ENCODE peak calls at places on chromosomes 6 and 20, in eight cellular contexts. W is naive thymus-derived CD8-positive, alpha-beta T cell; D is heart left ventricle; E is activated T-cell treated with anti-CD3 and anti-CD28 coated beads, Interleukin-2, amount 50 U/mL, for 4 hours; N is lung microvascular endothelial cell; L is kidney glomerular epithelial cell; Z is AG10803; X is lower lobe of right lung. H is an unnamed sample.

GRCh38 chr6:5158191-5158590 is 73.0 kb downstream of the PPP1R3G start:
- DNase-seq in L (no peak), W (no peak), Z (no peak), X (no peak), N (no peak), E (no peak), D (no peak), H (no peak)

GRCh38 chr20:36861875-36862801 is 13.8 kb upstream of the TLDC2 start:
- DNase-seq in E (no peak), D (peak; percentile 94), N (peak; percentile 73), W (no peak), Z (peak; percentile 82), L (peak; percentile 57), X (peak; percentile 77), H (no peak)

GRCh38 chr6:68635706-68636513 is 828 bp downstream of the ADGRB3 start:
- DNase-seq in X (no peak), W (no peak), L (no peak), Z (no peak), N (peak; percentile 6), D (peak; percentile 47), E (no peak), H (no peak)

GRCh38 chr6:149046822-149047246 is 270.7 kb upstream of the TAB2 start:
- DNase-seq in Z (peak; percentile 58), E (no peak), X (no peak), N (no peak), L (no peak), W (no peak), D (no peak), H (no peak)

GRCh38 chr6:15533379-15534044 is 129.3 kb downstream of the DTNBP1 start:
- DNase-seq in X (no peak), Z (no peak), E (no peak), N (no peak), L (no peak), D (no peak), W (no peak), H (no peak)

GRCh38 chr20:57620274-57620990 is at the start of gene ZBP1:
- DNase-seq in Z (no peak), N (no peak), D (peak; percentile 23), X (peak; percentile 69), L (no peak), W (peak; percentile 46), E (peak; percentile 33), H (peak; percentile 43)

GRCh38 chr6:73293331-73293730 is 30.3 kb upstream of the KHDC1 start:
- DNase-seq in W (no peak), Z (no peak), X (no peak), L (no peak), E (no peak), D (no peak), N (no peak), H (no peak)

GRCh38 chr6:1406306-1407058 is 17.1 kb downstream of the FOXF2 start:
- DNase-seq in X (no peak), L (no peak), W (no peak), E (no peak), N (no peak), D (no peak), Z (peak; percentile 72), H (no peak)

GRCh38 chr6:57423468-57423867 is 106.0 kb downstream of the PRIM2 start:
- DNase-seq in Z (no peak), W (no peak), N (no peak), L (no peak), D (no peak), X (no peak), E (no peak), H (no peak)

GRCh38 chr20:47392721-47393073 is 36.2 kb upstream of the ZMYND8 start:
- DNase-seq in Z (peak; percentile 16), L (no peak), W (no peak), N (no peak), X (no peak), D (no peak), E (no peak), H (no peak)

GRCh38 chr6:140320081-140320798 is 945.8 kb upstream of the CITED2 start:
- DNase-seq in N (peak; percentile 2), X (no peak), W (no peak), D (no peak), E (no peak), Z (peak; percentile 26), L (no peak), H (no peak)

GRCh38 chr6:135295085-135295484 is 114.0 kb downstream of the MYB start:
- DNase-seq in X (no peak), Z (no peak), E (no peak), D (no peak), N (no peak), W (no peak), L (no peak), H (no peak)

GRCh38 chr6:136007355-136007754 is 155.9 kb downstream of the PDE7B start:
- DNase-seq in W (no peak), X (no peak), D (no peak), Z (no peak), N (no peak), E (no peak), L (no peak), H (no peak)

GRCh38 chr20:53657732-53658131 is 64.1 kb upstream of the ZNF217 start:
- DNase-seq in X (no peak), N (no peak), L (no peak), Z (no peak), W (no peak), E (no peak), D (no peak), H (no peak)

GRCh38 chr6:144315226-144315980 is 30.3 kb downstream of the UTRN start:
- DNase-seq in N (peak; percentile 48), W (no peak), Z (no peak), X (no peak), L (no peak), D (peak; percentile 30), E (no peak), H (no peak)

GRCh38 chr20:14234666-14235295 is 102.6 kb downstream of the FLRT3 start:
- DNase-seq in X (no peak), N (no peak), E (no peak), W (no peak), L (peak; percentile 59), D (no peak), Z (peak; percentile 64), H (no peak)

GRCh38 chr6:96631248-96631647 is 68.3 kb downstream of the FHL5 start:
- DNase-seq in X (no peak), E (no peak), L (peak; percentile 43), Z (no peak), N (no peak), W (no peak), D (no peak), H (no peak)

GRCh38 chr6:38163186-38164130 is 343.9 kb downstream of the ZFAND3 start:
- DNase-seq in E (no peak), W (no peak), Z (no peak), D (no peak), N (no peak), L (no peak), X (no peak), H (no peak)

GRCh38 chr6:76420094-76420493 is 347.6 kb upstream of the IMPG1 start:
- DNase-seq in N (no peak), E (no peak), L (no peak), D (no peak), X (no peak), Z (no peak), W (no peak), H (no peak)

GRCh38 chr6:26172496-26172958 is 85.3 kb downstream of the HFE start:
- DNase-seq in W (peak; percentile 41), Z (peak; percentile 53), X (no peak), D (peak; percentile 29), L (peak; percentile 78), E (no peak), N (peak; percentile 61), H (no peak)

H was measured in CD4-positive, alpha-beta T cell.